ENCODE peak calls at places on chromosomes 13 and 19, in five cellular contexts. V, A, I, Q and C are unnamed samples.

GRCh38 chr13:113452942-113453901 is at the start of gene ADPRHL1:
- DNase-seq in V (no peak), A (peak; percentile 55), I (no peak), Q (peak; percentile 91), C (no peak)

GRCh38 chr19:23345838-23346237 is 49.4 kb downstream of the ZNF91 start:
- DNase-seq in V (no peak), A (no peak), I (no peak), Q (no peak), C (no peak)

GRCh38 chr13:29583073-29583785 is 12.3 kb downstream of the SLC7A1 start:
- DNase-seq in V (peak; percentile 53), A (no peak), I (no peak), Q (no peak), C (peak; percentile 95)

GRCh38 chr19:11152318-11153062 is 3.1 kb downstream of the SPC24 start:
- DNase-seq in V (peak; percentile 60), A (no peak), I (peak; percentile 87), Q (peak; percentile 90), C (peak; percentile 95)

GRCh38 chr13:92649140-92649813 is 577.3 kb upstream of the GPC6 start:
- DNase-seq in V (no peak), A (no peak), I (no peak), Q (no peak), C (no peak)

GRCh38 chr19:13984875-13985741 is 21.0 kb downstream of the RFX1 start:
- DNase-seq in V (no peak), A (peak; percentile 88), I (no peak), Q (no peak), C (peak; percentile 86)

GRCh38 chr19:10120538-10121198 is 969 bp upstream of the EIF3G start:
- DNase-seq in V (peak; percentile 77), A (no peak), I (peak; percentile 28), Q (no peak), C (peak; percentile 90)

GRCh38 chr13:99384468-99384867 is 77.3 kb upstream of the GPR183 start:
- DNase-seq in V (no peak), A (no peak), I (no peak), Q (no peak), C (no peak)

GRCh38 chr13:56332671-56333070 is 808.0 kb upstream of the PRR20A start:
- DNase-seq in V (no peak), A (no peak), I (no peak), Q (no peak), C (no peak)

GRCh38 chr13:99501952-99502310 is 659 bp downstream of the TM9SF2 start:
- DNase-seq in V (peak; percentile 52), A (no peak), I (no peak), Q (no peak), C (peak; percentile 58)

GRCh38 chr13:75770164-75771145 is 134.3 kb downstream of the LMO7 start:
- DNase-seq in V (peak; percentile 66), A (no peak), I (no peak), Q (no peak), C (no peak)

GRCh38 chr19:44710483-44710882 is 11.5 kb downstream of the CEACAM16 start:
- DNase-seq in V (no peak), A (no peak), I (no peak), Q (no peak), C (no peak)

GRCh38 chr13:110149036-110149435 is 157.9 kb downstream of the COL4A1 start:
- DNase-seq in V (no peak), A (no peak), I (no peak), Q (no peak), C (no peak)

GRCh38 chr19:32828643-32829344 is 40.8 kb downstream of the SLC7A9 start:
- DNase-seq in V (no peak), A (no peak), I (no peak), Q (no peak), C (peak; percentile 66)

GRCh38 chr13:29292045-29292444 is 303.4 kb downstream of the SLC7A1 start:
- DNase-seq in V (no peak), A (no peak), I (no peak), Q (no peak), C (no peak)

GRCh38 chr13:32073180-32073864 is 41.7 kb downstream of the FRY start:
- DNase-seq in V (no peak), A (no peak), I (no peak), Q (no peak), C (no peak)

GRCh38 chr13:55439450-55439849 is 1701.3 kb upstream of the PRR20A start:
- DNase-seq in V (peak; percentile 61), A (no peak), I (no peak), Q (no peak), C (peak; percentile 18)

GRCh38 chr13:94660695-94661324 is 51.5 kb downstream of the SOX21 start:
- DNase-seq in V (peak; percentile 38), A (no peak), I (no peak), Q (no peak), C (no peak)

GRCh38 chr19:2627319-2627829 is 75.1 kb downstream of the GNG7 start:
- DNase-seq in V (peak; percentile 97), A (peak; percentile 89), I (peak; percentile 41), Q (peak; percentile 94), C (peak; percentile 99)

GRCh38 chr13:35720690-35721554 is 244.4 kb upstream of the MAB21L1 start:
- DNase-seq in V (peak; percentile 57), A (no peak), I (peak; percentile 64), Q (peak; percentile 64), C (peak; percentile 88)

GRCh38 chr13:106570354-106570822 is 2.5 kb upstream of the ARGLU1 start:
- DNase-seq in V (peak; percentile 39), A (peak; percentile 90), I (peak; percentile 73), Q (peak; percentile 72), C (peak; percentile 91)

GRCh38 chr19:2255982-2256685 is at the start of gene JSRP1:
- DNase-seq in V (no peak), A (no peak), I (no peak), Q (peak; percentile 98), C (peak; percentile 69)

GRCh38 chr19:50184196-50184595 is 19.2 kb upstream of the MYH14 start:
- DNase-seq in V (no peak), A (no peak), I (no peak), Q (no peak), C (no peak)

GRCh38 chr19:16208064-16208759 is 10.5 kb downstream of the AP1M1 start:
- DNase-seq in V (no peak), A (peak; percentile 43), I (no peak), Q (no peak), C (peak; percentile 46)

GRCh38 chr19:10952809-10953208 is 8.0 kb upstream of the SMARCA4 start:
- DNase-seq in V (no peak), A (no peak), I (no peak), Q (no peak), C (peak; percentile 67)

GRCh38 chr19:16115309-16116039 is 3.8 kb downstream of the RAB8A start:
- DNase-seq in V (no peak), A (no peak), I (no peak), Q (peak; percentile 12), C (peak; percentile 69)

GRCh38 chr19:16326401-16327130 is 1.9 kb downstream of the KLF2 start:
- DNase-seq in V (peak; percentile 47), A (peak; percentile 68), I (no peak), Q (peak; percentile 66), C (peak; percentile 93)

GRCh38 chr19:34120846-34121639 is 51.3 kb upstream of the LSM14A start:
- DNase-seq in V (peak; percentile 54), A (no peak), I (no peak), Q (no peak), C (peak; percentile 87)

DNA sequence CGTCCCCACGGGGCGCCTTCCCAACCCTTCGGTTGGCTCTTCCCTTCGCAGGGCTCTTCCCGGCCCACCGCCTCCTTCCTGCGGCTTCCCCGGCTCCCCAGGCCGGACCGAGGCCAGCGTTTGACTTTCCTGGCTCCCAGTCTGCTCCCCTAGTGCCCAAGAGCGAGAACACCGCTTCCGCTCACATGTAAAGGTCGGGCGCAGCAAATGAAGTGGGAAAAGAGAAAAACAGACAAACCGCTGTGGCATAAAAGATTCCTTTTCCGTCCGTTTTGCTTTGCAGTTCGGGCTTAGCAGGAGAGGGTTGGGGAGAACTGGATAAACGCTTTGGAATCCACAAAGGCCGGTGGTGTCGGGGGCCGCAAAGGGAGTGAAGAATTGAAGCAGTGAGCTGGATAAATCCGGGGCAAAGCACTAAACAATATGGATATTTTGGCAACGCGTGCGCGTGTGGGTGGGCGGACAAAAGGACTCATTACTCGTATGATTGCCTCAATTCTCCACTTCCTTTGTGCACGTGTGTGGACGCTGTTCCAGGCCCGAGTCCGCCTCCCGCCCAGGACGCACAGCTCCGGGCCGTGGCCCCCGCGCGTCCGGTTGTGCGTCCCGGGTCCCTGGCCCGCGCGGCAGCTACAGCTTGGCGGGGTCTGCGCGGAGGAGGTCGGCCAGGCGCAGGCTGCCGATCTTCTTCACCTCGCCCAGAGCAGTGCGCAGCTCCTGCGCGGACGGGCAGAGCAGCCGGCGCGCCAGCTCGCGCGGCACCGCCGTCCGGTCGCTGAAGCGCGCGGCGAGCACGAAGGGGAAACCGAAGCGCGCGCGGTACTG is 8.6 kb upstream of the CDX2 start:
- DNase-seq in V (no peak), A (peak; percentile 51), I (no peak), Q (no peak), C (peak; percentile 70)
- H3K4me3 ChIP-seq in V (peak overlapping the region; percentile 35), A (no peak overlapping the region), I (no peak overlapping the region), Q (peak overlapping the region; percentile 38), C (no peak overlapping the region)

DNA sequence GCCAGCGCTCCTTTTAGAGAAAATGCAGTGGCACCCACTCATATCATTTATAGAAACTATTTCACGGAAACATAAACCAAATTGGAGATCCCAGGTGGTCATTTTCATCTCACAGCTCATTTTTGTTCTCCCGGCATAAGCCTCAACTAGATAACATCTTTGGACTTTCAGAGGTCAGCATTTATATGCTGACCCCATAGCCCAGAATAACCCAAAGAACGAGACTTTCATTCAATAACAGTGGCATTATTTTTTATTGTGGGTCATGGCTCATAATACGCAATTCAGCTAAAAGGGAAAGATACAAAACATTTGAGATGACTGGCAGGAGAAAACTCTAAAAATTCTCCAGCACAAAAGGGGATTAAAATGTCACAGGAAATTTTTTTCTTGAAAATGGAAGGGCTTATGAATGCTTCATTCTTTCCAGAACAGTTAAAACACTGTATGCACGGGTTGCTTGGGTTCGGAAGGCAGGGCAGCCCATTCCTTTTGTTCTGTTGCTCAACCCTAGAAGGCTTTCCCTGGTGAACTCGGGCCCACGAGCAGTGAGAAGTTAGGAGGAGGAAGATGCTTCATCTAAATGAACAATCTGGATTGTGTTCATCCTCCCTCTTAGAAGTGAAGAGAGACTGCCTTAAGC is 24.0 kb downstream of the STARD13 start:
- DNase-seq in V (no peak), A (no peak), I (peak; percentile 35), Q (no peak), C (no peak)
- H3K4me1 ChIP-seq in V (peaks cover 13% of the 10 kb centered on the region), A (peaks cover 68% of the 10 kb centered on the region), I (peaks cover 7% of the 10 kb centered on the region), Q (peaks cover 56% of the 10 kb centered on the region), C (peaks cover 70% of the 10 kb centered on the region)

DNA sequence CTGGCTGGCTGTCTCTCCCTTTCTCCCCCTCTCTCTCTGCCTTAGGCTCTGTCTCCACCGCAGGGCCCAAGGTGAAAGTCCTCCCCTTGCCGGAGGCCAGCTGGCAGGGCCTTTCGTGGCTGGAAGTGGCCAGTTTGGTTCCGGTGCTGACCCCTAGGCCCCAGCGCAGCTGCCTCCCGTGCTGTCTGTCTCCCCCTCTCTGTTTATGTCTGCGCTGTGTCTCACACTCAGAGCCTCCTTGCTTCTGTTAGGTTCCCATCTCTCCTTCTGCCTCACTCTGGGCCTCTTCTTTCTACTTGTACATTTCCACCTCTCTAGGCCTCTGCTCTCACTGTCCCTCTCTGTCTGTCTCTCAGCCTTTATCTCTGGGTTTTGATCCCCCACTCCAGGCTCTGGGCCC is 13.1 kb downstream of the CCDC97 start:
- DNase-seq in V (peak; percentile 99), A (no peak), I (peak; percentile 76), Q (peak; percentile 80), C (peak; percentile 91)
- H3K4me3 ChIP-seq in V (no peak overlapping the region), A (no peak overlapping the region), I (no peak overlapping the region), Q (no peak overlapping the region), C (peak overlapping the region; percentile 35)

DNA sequence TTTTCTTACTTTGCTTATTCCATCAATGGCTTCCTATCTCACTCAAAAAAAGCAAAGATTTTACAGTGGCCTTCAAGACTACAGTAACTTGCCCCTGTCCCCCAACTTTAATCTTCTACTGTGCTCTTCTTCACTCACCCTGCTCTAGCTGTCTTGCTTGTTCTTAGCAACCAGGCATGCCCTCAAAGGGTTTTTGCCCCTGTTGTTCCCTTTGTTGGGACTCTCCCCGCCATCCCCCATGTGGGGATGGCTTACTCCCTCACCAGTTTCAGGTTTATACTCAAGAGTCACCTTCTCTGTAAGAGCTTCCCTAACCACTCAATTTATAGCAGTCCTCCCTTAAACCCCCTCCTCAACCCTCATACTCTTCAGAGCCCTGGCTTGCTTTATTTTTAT is 5.4 kb downstream of the MTMR6 start:
- DNase-seq in V (no peak), A (no peak), I (no peak), Q (no peak), C (peak; percentile 6)
- H3K4me1 ChIP-seq in V (no peaks in the 10 kb centered on the region), A (peaks cover 22% of the 10 kb centered on the region), I (no peaks in the 10 kb centered on the region), Q (peaks cover 8% of the 10 kb centered on the region), C (peaks cover 8% of the 10 kb centered on the region)